ENCODE peak calls at places on chromosomes 11 and 22, in ten cellular contexts. M is glutamatergic neuron; T is HT1080; K is activated T-cell treated with anti-CD3 and anti-CD28 coated beads for 1 hour; Z is activated CD4-positive, alpha-beta T cell treated with anti-CD3 and anti-CD28 coated beads, Interleukin-2, amount 10 ng/mL, durations not matched to agents 24 days and 14 days; J is MM.1S; U is NB4; B is fibroblast of pulmonary artery; E is ovary; H is choroid plexus epithelial cell. D is an unnamed sample.

GRCh38 chr11:72160319-72160718 is 24.8 kb downstream of the FOLR3 start:
- DNase-seq in M (no peak), K (no peak), U (no peak), J (no peak), Z (no peak), B (no peak), H (no peak), T (no peak), E (no peak), D (no peak)

GRCh38 chr11:18720811-18721575 is 5.0 kb downstream of the IGSF22 start:
- DNase-seq in K (peak), E (peak), H (peak), T (no peak), Z (peak), U (no peak), M (peak), B (peak), J (peak), D (no peak)

GRCh38 chr11:57775474-57775873 is 13.9 kb downstream of the CTNND1 start:
- DNase-seq in E (no peak), K (no peak), U (no peak), M (no peak), J (no peak), H (no peak), T (no peak), B (no peak), Z (no peak), D (no peak)

GRCh38 chr11:122743949-122744876 is 88.7 kb downstream of the UBASH3B start:
- DNase-seq in B (no peak), Z (peak), K (peak), U (peak), H (no peak), E (no peak), J (peak), T (no peak), M (no peak), D (no peak)

GRCh38 chr11:94130589-94131362 is 2.1 kb downstream of the PANX1 start:
- DNase-seq in J (no peak), U (peak), H (peak), M (no peak), B (peak), T (peak), E (no peak), K (no peak), Z (no peak), D (peak)

GRCh38 chr22:18968011-18968749 is 32.1 kb upstream of the PRODH start:
- DNase-seq in U (peak), M (no peak), B (peak), E (no peak), Z (peak), J (no peak), H (peak), K (no peak), T (no peak), D (no peak)

GRCh38 chr11:27699242-27699925 is 871 bp downstream of the BDNF start:
- DNase-seq in B (peak), M (peak), J (no peak), T (peak), E (no peak), K (no peak), U (no peak), H (peak), Z (no peak), D (no peak)

GRCh38 chr11:2772544-2773031 is 72.8 kb upstream of the KCNQ1OT1 start:
- DNase-seq in K (no peak), U (peak), B (peak), E (no peak), T (peak), H (peak), Z (no peak), J (peak), M (peak), D (no peak)

GRCh38 chr11:12269104-12269441 is 108.3 kb upstream of the PARVA start:
- DNase-seq in Z (no peak), E (no peak), H (peak), K (no peak), U (no peak), J (no peak), T (peak), M (peak), B (peak), D (no peak)

GRCh38 chr22:46933040-46933439 is 170.6 kb downstream of the TBC1D22A start:
- DNase-seq in T (no peak), H (no peak), U (no peak), M (no peak), B (no peak), K (no peak), E (no peak), J (no peak), Z (no peak), D (no peak)

D was measured in OCI-M1.